ENCODE peak calls at places on chromosomes 4 and X, in six cellular contexts. B is ovary, H is A673, T is testis, C is tibial artery, O is gastrocnemius medialis. W is an unnamed sample. For H3K36me3, H3K4me1 and H3K9me3, the result is how much of the 10 kb centered on the place peaks cover.

GRCh38 chr4:41177016-41177415 is 37.3 kb downstream of the APBB2 start:
- DNase-seq in B (no peak), H (no peak), T (no peak), C (no peak), O (no peak), W (peak)

GRCh38 chr4:87977521-87978278 is 2.2 kb downstream of the SPP1 start:
- DNase-seq in B (no peak), H (no peak), T (peak), C (no peak), O (no peak), W (no peak)

GRCh38 chrX:38513087-38513742 is 48.1 kb upstream of the TSPAN7 start:
- DNase-seq in B (no peak), H (no peak), T (no peak), C (no peak), O (peak), W (no peak)

GRCh38 chr4:37697566-37697965 is 11.4 kb upstream of the RELL1 start:
- DNase-seq in B (no peak), H (no peak), T (no peak), C (no peak), O (no peak), W (no peak)

GRCh38 chr4:75830906-75831305 is 71.3 kb downstream of the PPEF2 start:
- DNase-seq in B (no peak), H (no peak), T (no peak), C (no peak), O (no peak), W (no peak)

GRCh38 chrX:149910178-149910695 is 19.1 kb upstream of the HSFX4 start:
- DNase-seq in B (no peak), H (peak), T (no peak), C (no peak), O (no peak), W (no peak)

GRCh38 chr4:2393353-2394270 is 24.8 kb downstream of the ZFYVE28 start:
- DNase-seq in B (no peak), H (peak), T (no peak), C (no peak), O (no peak), W (peak)

GRCh38 chrX:12007881-12008280 is 130.4 kb upstream of the FRMPD4 start:
- DNase-seq in B (no peak), H (peak), T (no peak), C (no peak), O (no peak), W (no peak)

GRCh38 chrX:103002576-103002975 is 61.4 kb downstream of the BEX1 start:
- DNase-seq in B (no peak), H (no peak), T (peak), C (no peak), O (no peak), W (no peak)

GRCh38 chr4:16439003-16439402 is 212.7 kb upstream of the TAPT1 start:
- DNase-seq in B (no peak), H (no peak), T (no peak), C (no peak), O (no peak), W (no peak)

GRCh38 chr4:112510191-112510467 is 5.9 kb downstream of the NEUROG2 start:
- DNase-seq in B (no peak), H (no peak), T (no peak), C (no peak), O (no peak), W (no peak)

GRCh38 chr4:133149364-133149695 is 236 bp downstream of the PCDH10 start:
- DNase-seq in B (no peak), H (no peak), T (no peak), C (no peak), O (no peak), W (no peak)

GRCh38 chr4:27096142-27096824 is 235.6 kb downstream of the STIM2 start:
- DNase-seq in B (no peak), H (no peak), T (no peak), C (no peak), O (no peak), W (no peak)

GRCh38 chr4:64682946-64683345 is 273.7 kb upstream of the TECRL start:
- DNase-seq in B (no peak), H (no peak), T (no peak), C (no peak), O (no peak), W (no peak)

GRCh38 chrX:9253211-9253610 is 211.6 kb upstream of the TBL1X start:
- DNase-seq in B (no peak), H (no peak), T (no peak), C (no peak), O (no peak), W (no peak)

GRCh38 chr4:25908491-25908901 is 5.5 kb upstream of the SMIM20 start:
- DNase-seq in B (no peak), H (peak), T (no peak), C (no peak), O (no peak), W (peak)

GRCh38 chrX:102154218-102154860 is 1.4 kb downstream of the BEX5 start:
- DNase-seq in B (no peak), H (peak), T (peak), C (no peak), O (no peak), W (no peak)

GRCh38 chrX:105882581-105883275 is 60.4 kb downstream of the NRK start:
- DNase-seq in B (peak), H (peak), T (no peak), C (no peak), O (no peak), W (no peak)

GRCh38 chr4:38612996-38613395 is 51.0 kb upstream of the KLF3 start:
- DNase-seq in B (no peak), H (peak), T (no peak), C (no peak), O (no peak), W (no peak)

GRCh38 chr4:89949782-89950387 is 55.2 kb downstream of the MMRN1 start:
- DNase-seq in B (no peak), H (no peak), T (no peak), C (no peak), O (no peak), W (no peak)

GRCh38 chr4:42656736-42656985 is 244 bp downstream of the ATP8A1 start:
- DNase-seq in B (no peak), H (no peak), T (no peak), C (no peak), O (no peak), W (no peak)

GRCh38 chrX:69317721-69318120 is 152.5 kb upstream of the PJA1 start:
- DNase-seq in B (no peak), H (no peak), T (no peak), C (no peak), O (no peak), W (no peak)

GRCh38 chrX:26788402-26788998 is 572.5 kb downstream of the MAGEB5 start:
- DNase-seq in B (no peak), H (no peak), T (no peak), C (no peak), O (no peak), W (peak)

GRCh38 chr4:77022581-77023133 is 53.1 kb downstream of the CCNI start:
- DNase-seq in B (no peak), H (peak), T (no peak), C (no peak), O (no peak), W (peak)
- H3K36me3 ChIP-seq in B (under half), H (under half), T (under half), C (under half), O (under half), W (half or more)

GRCh38 chr4:23423540-23423939 is 466.3 kb downstream of the PPARGC1A start:
- DNase-seq in B (no peak), H (no peak), T (no peak), C (no peak), O (no peak), W (no peak)
- H3K4me1 ChIP-seq in B (under half), H (under half), T (under half), C (under half), O (under half), W (under half)

GRCh38 chr4:175453456-175453855 is 358.6 kb downstream of the GPM6A start:
- DNase-seq in B (no peak), H (no peak), T (no peak), C (no peak), O (no peak), W (no peak)

GRCh38 chr4:175459571-175459970 is 352.5 kb downstream of the GPM6A start:
- DNase-seq in B (no peak), H (no peak), T (no peak), C (no peak), O (no peak), W (no peak)

GRCh38 chr4:175456131-175456530 is 355.9 kb downstream of the GPM6A start:
- DNase-seq in B (no peak), H (no peak), T (no peak), C (no peak), O (no peak), W (no peak)

GRCh38 chr4:175457956-175458355 is 354.1 kb downstream of the GPM6A start:
- DNase-seq in B (no peak), H (no peak), T (no peak), C (no peak), O (no peak), W (no peak)
- H3K9me3 ChIP-seq in B (under half), H (under half), T (under half), C (under half), O (under half), W (under half)

GRCh38 chrX:76279007-76279406 is 106.1 kb downstream of the PBDC1 start:
- DNase-seq in B (peak), H (peak), T (peak), C (peak), O (peak), W (peak)
- H3K36me3 ChIP-seq in B (under half), H (under half), T (under half), C (under half), O (under half), W (under half)

W was measured in SJCRH30.